ENCODE peak calls at places on chromosomes 12 and 14, in five cellular contexts. W is gastrocnemius medialis, X is left lung, N is HCT116, L is A673. P is an unnamed sample.

GRCh38 chr14:92651106-92651792 is 97.2 kb downstream of the LGMN start:
- DNase-seq in N (no peak), X (peak; percentile 79), W (no peak), L (no peak), P (peak; percentile 41)

GRCh38 chr14:95452176-95452889 is 64.1 kb downstream of the SYNE3 start:
- DNase-seq in N (no peak), L (peak; percentile 43), W (no peak), X (no peak), P (no peak)

GRCh38 chr14:78486621-78487020 is 316.4 kb downstream of the NRXN3 start:
- DNase-seq in L (no peak), W (no peak), N (no peak), X (no peak), P (no peak)

GRCh38 chr14:39374846-39375245 is 57.4 kb downstream of the FBXO33 start:
- DNase-seq in L (peak; percentile 18), N (no peak), W (no peak), X (no peak), P (no peak)

GRCh38 chr12:113059071-113059595 is 2.6 kb downstream of the DTX1 start:
- DNase-seq in X (no peak), L (no peak), N (no peak), W (no peak), P (no peak)

GRCh38 chr12:98758331-98758730 is 113.2 kb downstream of the APAF1 start:
- DNase-seq in W (no peak), L (no peak), X (no peak), N (no peak), P (peak; percentile 48)

GRCh38 chr14:104221071-104221625 is 82.8 kb downstream of the KIF26A start:
- DNase-seq in X (peak; percentile 25), W (no peak), N (no peak), L (no peak), P (no peak)

GRCh38 chr12:56469007-56469930 is 891 bp downstream of the SPRYD4 start:
- DNase-seq in L (peak; percentile 15), W (no peak), N (no peak), X (peak; percentile 36), P (peak; percentile 78)

GRCh38 chr12:52243264-52243773 is 10.3 kb downstream of the KRT7 start:
- DNase-seq in N (no peak), L (no peak), X (no peak), W (no peak), P (no peak)

GRCh38 chr14:57865066-57865449 is 834 bp downstream of the SLC35F4 start:
- DNase-seq in W (no peak), L (no peak), N (no peak), X (no peak), P (no peak)

GRCh38 chr14:51539571-51540037 is 112.1 kb upstream of the FRMD6 start:
- DNase-seq in N (no peak), X (no peak), L (no peak), W (no peak), P (no peak)

GRCh38 chr12:111993290-111994150 is 19.4 kb downstream of the TMEM116 start:
- DNase-seq in N (no peak), W (no peak), L (no peak), X (no peak), P (no peak)

GRCh38 chr14:59297070-59297766 is 108.8 kb downstream of the DAAM1 start:
- DNase-seq in X (no peak), N (no peak), L (no peak), W (no peak), P (no peak)

GRCh38 chr14:102223682-102224081 is 81.3 kb downstream of the MOK start:
- DNase-seq in L (no peak), X (no peak), W (no peak), N (no peak), P (no peak)

GRCh38 chr14:104602315-104602932 is 2.1 kb downstream of the TMEM179 start:
- DNase-seq in L (no peak), W (no peak), N (no peak), X (peak; percentile 29), P (no peak)

GRCh38 chr12:113788020-113788856 is 177.9 kb downstream of the RBM19 start:
- DNase-seq in N (no peak), L (peak; percentile 49), X (no peak), W (no peak), P (no peak)

GRCh38 chr12:48810817-48811453 is 7.4 kb upstream of the CACNB3 start:
- DNase-seq in X (no peak), L (no peak), N (no peak), W (no peak), P (no peak)

GRCh38 chr14:89308232-89308959 is 108.6 kb downstream of the FOXN3 start:
- DNase-seq in L (no peak), N (no peak), W (no peak), X (no peak), P (peak; percentile 31)

GRCh38 chr14:33839193-33840076 is 111.4 kb downstream of the EGLN3 start:
- DNase-seq in X (no peak), W (peak; percentile 9), L (peak; percentile 73), N (peak; percentile 31), P (peak; percentile 71)

DNA sequence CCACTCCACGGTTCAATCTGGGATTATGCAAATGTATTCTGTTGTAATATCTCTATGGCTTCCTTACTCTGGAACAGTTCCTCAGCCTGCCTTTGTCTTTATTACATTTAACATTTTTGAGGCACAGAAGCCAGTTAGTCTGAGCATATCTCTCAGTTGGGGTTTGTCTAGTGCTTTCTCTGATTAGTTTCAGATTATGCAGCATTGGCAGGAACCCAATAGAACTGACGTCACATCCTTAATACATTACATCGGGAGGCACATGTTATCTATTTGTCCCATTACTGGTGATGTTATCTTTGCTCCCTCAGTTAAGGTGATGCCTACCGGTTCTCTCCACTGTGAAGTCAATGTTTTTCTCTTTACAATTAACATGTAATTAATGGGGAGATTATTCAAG is 62.4 kb downstream of the PPM1A start:
- DNase-seq in L (peak; percentile 97), W (no peak), X (no peak), N (no peak), P (no peak)
- H3K4me1 ChIP-seq in L (peaks cover 38% of the 10 kb centered on the region), W (no peaks in the 10 kb centered on the region), X (no peaks in the 10 kb centered on the region), N (no peaks in the 10 kb centered on the region), P (no peaks in the 10 kb centered on the region)

GRCh38 chr14:77157716-77158115 is 16.1 kb upstream of the ZDHHC22 start:
- DNase-seq in L (no peak), X (no peak), W (no peak), N (no peak), P (no peak)

GRCh38 chr14:77154421-77154820 is 12.8 kb upstream of the ZDHHC22 start:
- DNase-seq in X (no peak), W (no peak), N (no peak), L (peak; percentile 77), P (no peak)

GRCh38 chr14:77155083-77155482 is 13.5 kb upstream of the ZDHHC22 start:
- DNase-seq in X (no peak), L (no peak), N (no peak), W (no peak), P (no peak)

GRCh38 chr14:77161011-77161410 is 19.4 kb upstream of the ZDHHC22 start:
- DNase-seq in L (no peak), W (no peak), N (no peak), X (no peak), P (no peak)

GRCh38 chr14:77158175-77158908 is 16.8 kb upstream of the ZDHHC22 start:
- DNase-seq in X (no peak), N (no peak), L (peak; percentile 62), W (peak; percentile 13), P (peak; percentile 70)
- H3K4me3 ChIP-seq in X (no peak overlapping the region), N (no peak overlapping the region), L (no peak overlapping the region), W (no peak overlapping the region), P (no peak overlapping the region)

GRCh38 chr12:54390668-54391551 is 6.4 kb upstream of the ZNF385A start:
- DNase-seq in W (no peak), L (peak; percentile 69), N (no peak), X (peak; percentile 65), P (peak; percentile 42)
- TF ChIP-seq CTCF in W (no peak), L (peak; percentile 49), N (no peak), X (no peak), P (no peak)

GRCh38 chr14:52918486-52918885 is 32.4 kb downstream of the FERMT2 start:
- DNase-seq in N (no peak), W (no peak), X (no peak), L (peak; percentile 75), P (no peak)

GRCh38 chr14:52922656-52923055 is 28.2 kb downstream of the FERMT2 start:
- DNase-seq in N (no peak), X (no peak), L (no peak), W (no peak), P (no peak)

GRCh38 chr14:52922059-52922458 is 28.8 kb downstream of the FERMT2 start:
- DNase-seq in L (no peak), X (no peak), W (no peak), N (no peak), P (no peak)

GRCh38 chr14:52917732-52918131 is 33.1 kb downstream of the FERMT2 start:
- DNase-seq in L (no peak), X (no peak), W (no peak), N (no peak), P (no peak)

DNA sequence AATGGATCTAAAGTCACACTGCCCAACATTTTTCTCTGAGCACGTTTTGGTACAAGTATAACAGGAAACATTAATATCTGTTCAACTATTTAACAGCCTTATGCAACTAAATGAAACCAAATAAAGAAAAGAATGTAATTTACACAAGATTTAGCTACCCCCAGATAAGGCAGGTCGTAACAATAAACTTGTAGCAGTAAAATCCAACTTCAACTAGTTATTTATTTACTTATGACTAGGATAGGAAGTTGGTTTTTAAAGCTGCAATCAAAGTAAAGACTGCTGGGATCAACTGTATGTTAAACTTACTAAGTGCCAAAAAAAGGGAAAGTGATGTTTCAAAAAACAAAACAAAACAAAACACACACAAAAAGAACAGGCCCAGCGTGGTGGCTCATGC is 30.9 kb downstream of the FERMT2 start:
- DNase-seq in N (no peak), X (no peak), L (no peak), W (no peak), P (no peak)
- H3K4me1 ChIP-seq in N (no peaks in the 10 kb centered on the region), X (peaks cover 53% of the 10 kb centered on the region), L (peaks cover 59% of the 10 kb centered on the region), W (peaks cover 67% of the 10 kb centered on the region), P (peaks cover 17% of the 10 kb centered on the region)

GRCh38 chr12:12319501-12320322 is 30.3 kb downstream of the MANSC1 start:
- DNase-seq in X (no peak), L (peak; percentile 65), W (no peak), N (no peak), P (no peak)
- H3K4me3 ChIP-seq in X (no peak overlapping the region), L (peak overlapping the region; percentile 0), W (no peak overlapping the region), N (no peak overlapping the region), P (no peak overlapping the region)

DNA sequence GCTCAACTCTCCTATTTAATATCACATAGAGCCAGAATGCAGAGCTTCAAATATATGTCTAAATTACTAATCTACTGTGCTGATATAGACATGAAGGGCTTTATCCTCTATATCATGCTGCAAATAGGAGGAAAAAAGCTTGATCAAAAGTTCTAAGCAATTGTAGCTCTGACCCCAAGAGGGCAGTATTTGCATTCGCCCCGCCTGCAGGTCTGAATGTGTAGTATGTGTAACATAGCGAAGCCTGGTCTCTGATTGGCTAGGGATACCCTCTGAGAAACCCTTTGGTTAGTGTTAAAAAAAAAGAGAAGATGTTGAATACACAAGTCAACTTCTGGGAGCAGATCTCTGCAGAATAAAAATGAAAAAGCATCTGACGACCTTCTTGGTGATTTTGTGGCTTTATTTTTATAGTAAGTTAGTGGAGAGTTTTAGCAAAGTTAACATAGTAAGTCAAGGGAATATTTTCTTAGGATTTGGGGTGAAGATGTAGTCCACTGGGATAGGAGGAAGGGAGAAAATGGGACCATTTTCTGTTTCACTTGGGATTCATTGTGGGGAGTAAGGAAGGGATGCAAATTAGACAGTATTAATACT is 151.6 kb upstream of the OR4E1 start:
- DNase-seq in L (peak; percentile 82), X (no peak), W (no peak), N (peak; percentile 48), P (no peak)
- TF ChIP-seq CTCF in L (peak; percentile 89), X (peak; percentile 10), W (no peak), N (peak; percentile 17), P (no peak)

P was measured in adrenal gland.